ENCODE peak calls at places on chromosomes 7 and 10, in four cellular contexts. One of them, this sample, is unnamed.

GRCh38 chr10:44934416-44935200 is 23.5 kb downstream of the TMEM72 start:
- DNase-seq in K562: no peak
- DNase-seq in HepG2: no peak
- DNase-seq in WTC11: no peak
- DNase-seq in this sample: no peak

GRCh38 chr7:128417071-128417470 is 7.3 kb upstream of the IMPDH1 start:
- DNase-seq in K562: no peak
- DNase-seq in HepG2: no peak
- DNase-seq in WTC11: no peak
- DNase-seq in this sample: no peak

GRCh38 chr7:90383422-90383821 is 19.8 kb upstream of the CLDN12 start:
- DNase-seq in WTC11: no peak
- DNase-seq in K562: no peak
- DNase-seq in HepG2: no peak
- DNase-seq in this sample: no peak

GRCh38 chr10:117946525-117947070 is 100.1 kb downstream of the RAB11FIP2 start:
- DNase-seq in WTC11: no peak
- DNase-seq in HepG2: no peak
- DNase-seq in K562: no peak
- DNase-seq in this sample: no peak

GRCh38 chr10:123141791-123142700 is 5.9 kb upstream of the HMX2 start:
- DNase-seq in WTC11: peak; percentile 42
- DNase-seq in K562: no peak
- DNase-seq in HepG2: no peak
- DNase-seq in this sample: no peak

GRCh38 chr10:9745158-9745557 is 1272.5 kb upstream of the CELF2 start:
- DNase-seq in K562: no peak
- DNase-seq in WTC11: no peak
- DNase-seq in HepG2: no peak
- DNase-seq in this sample: no peak

GRCh38 chr7:47147213-47147631 is 434.7 kb downstream of the TNS3 start:
- DNase-seq in K562: no peak
- DNase-seq in HepG2: peak; percentile 86
- DNase-seq in WTC11: no peak
- DNase-seq in this sample: peak; percentile 10

GRCh38 chr7:79050592-79050991 is 402.9 kb downstream of the MAGI2 start:
- DNase-seq in WTC11: no peak
- DNase-seq in HepG2: no peak
- DNase-seq in K562: no peak
- DNase-seq in this sample: no peak

GRCh38 chr10:113540845-113541553 is 11.9 kb upstream of the HABP2 start:
- DNase-seq in K562: no peak
- DNase-seq in HepG2: peak; percentile 68
- DNase-seq in WTC11: no peak
- DNase-seq in this sample: no peak

GRCh38 chr7:101538596-101539459 is 90.3 kb downstream of the MYL10 start:
- DNase-seq in WTC11: peak; percentile 80
- DNase-seq in HepG2: peak; percentile 34
- DNase-seq in K562: peak; percentile 90
- DNase-seq in this sample: peak; percentile 90

GRCh38 chr7:26865094-26865388 is 651 bp upstream of the SKAP2 start:
- DNase-seq in WTC11: peak; percentile 67
- DNase-seq in K562: peak; percentile 66
- DNase-seq in HepG2: no peak
- DNase-seq in this sample: no peak

GRCh38 chr10:102065561-102066420 is 642 bp downstream of the HPS6 start:
- DNase-seq in WTC11: peak; percentile 57
- DNase-seq in HepG2: no peak
- DNase-seq in K562: no peak
- DNase-seq in this sample: peak; percentile 48

GRCh38 chr10:97075961-97076525 is 109.7 kb downstream of the SLIT1 start:
- DNase-seq in K562: no peak
- DNase-seq in HepG2: no peak
- DNase-seq in WTC11: no peak
- DNase-seq in this sample: no peak

GRCh38 chr7:43303740-43304241 is 191.3 kb downstream of the HECW1 start:
- DNase-seq in K562: no peak
- DNase-seq in HepG2: no peak
- DNase-seq in WTC11: no peak
- DNase-seq in this sample: no peak

GRCh38 chr10:86165666-86166065 is 200.9 kb downstream of the GRID1 start:
- DNase-seq in K562: no peak
- DNase-seq in HepG2: no peak
- DNase-seq in WTC11: no peak
- DNase-seq in this sample: no peak

GRCh38 chr10:105188737-105189463 is 547.8 kb downstream of the SORCS3 start:
- DNase-seq in K562: no peak
- DNase-seq in HepG2: peak; percentile 9
- DNase-seq in WTC11: no peak
- DNase-seq in this sample: peak; percentile 0

GRCh38 chr7:26090927-26091519 is 61.0 kb upstream of the NFE2L3 start:
- DNase-seq in K562: peak; percentile 29
- DNase-seq in HepG2: peak; percentile 54
- DNase-seq in WTC11: no peak
- DNase-seq in this sample: peak; percentile 64

GRCh38 chr10:36666451-36666850 is 458.9 kb upstream of the ANKRD30A start:
- DNase-seq in HepG2: no peak
- DNase-seq in WTC11: no peak
- DNase-seq in K562: no peak
- DNase-seq in this sample: no peak

GRCh38 chr10:8060010-8060703 is 5.7 kb downstream of the GATA3 start:
- DNase-seq in K562: no peak
- DNase-seq in WTC11: no peak
- DNase-seq in HepG2: no peak
- DNase-seq in this sample: no peak

GRCh38 chr7:16587785-16588184 is 57.8 kb downstream of the ANKMY2 start:
- DNase-seq in K562: no peak
- DNase-seq in HepG2: no peak
- DNase-seq in WTC11: no peak
- DNase-seq in this sample: no peak

GRCh38 chr10:97718178-97718577 is 4.6 kb downstream of the MARVELD1 start:
- DNase-seq in HepG2: no peak
- DNase-seq in WTC11: no peak
- DNase-seq in K562: no peak
- DNase-seq in this sample: no peak

GRCh38 chr7:70618020-70618551 is 513.9 kb upstream of the GALNT17 start:
- DNase-seq in K562: no peak
- DNase-seq in HepG2: no peak
- DNase-seq in WTC11: no peak
- DNase-seq in this sample: no peak

GRCh38 chr10:19801369-19801768 is 14.9 kb upstream of the PLXDC2 start:
- DNase-seq in HepG2: no peak
- DNase-seq in K562: no peak
- DNase-seq in WTC11: no peak
- DNase-seq in this sample: no peak

GRCh38 chr7:113955157-113955556 is 36.3 kb upstream of the PPP1R3A start:
- DNase-seq in WTC11: no peak
- DNase-seq in HepG2: no peak
- DNase-seq in K562: no peak
- DNase-seq in this sample: no peak

GRCh38 chr7:132771301-132771730 is 195.0 kb upstream of the PLXNA4 start:
- DNase-seq in K562: no peak
- DNase-seq in WTC11: no peak
- DNase-seq in HepG2: no peak
- DNase-seq in this sample: no peak
- TF ChIP-seq NR3C1 in K562: no peak
- TF ChIP-seq NR3C1 in WTC11: no peak
- TF ChIP-seq NR3C1 in HepG2: no peak
- TF ChIP-seq NR3C1 in this sample: no peak

DNA sequence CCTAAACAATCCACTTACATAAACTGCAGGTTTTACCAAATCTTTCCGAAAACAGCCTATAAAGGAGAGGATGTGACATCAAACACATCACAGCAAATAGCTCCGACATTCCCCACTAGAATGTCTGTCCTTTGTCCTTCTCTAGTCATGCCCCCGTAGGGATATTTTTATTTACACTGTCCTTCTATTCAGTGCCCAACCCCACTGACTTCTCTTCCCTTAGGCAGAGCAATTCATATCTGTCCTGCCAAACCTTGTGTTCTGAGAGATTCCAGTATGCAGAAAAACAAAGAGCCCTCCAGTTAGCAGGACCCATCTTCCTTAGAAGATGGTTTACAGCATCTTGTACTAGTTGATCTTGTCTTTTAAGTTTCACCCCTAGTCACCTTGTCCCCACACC is 5.4 kb upstream of the GLI3 start:
- DNase-seq in HepG2: no peak
- DNase-seq in K562: no peak
- DNase-seq in WTC11: no peak
- DNase-seq in this sample: no peak
- TF ChIP-seq NR3C1 in HepG2: no peak
- TF ChIP-seq NR3C1 in K562: no peak
- TF ChIP-seq NR3C1 in WTC11: no peak
- TF ChIP-seq NR3C1 in this sample: no peak

GRCh38 chr7:69076566-69076965 is 521.7 kb upstream of the AUTS2 start:
- DNase-seq in K562: no peak
- DNase-seq in WTC11: no peak
- DNase-seq in HepG2: no peak
- DNase-seq in this sample: no peak

GRCh38 chr7:69078997-69079769 is 519.1 kb upstream of the AUTS2 start:
- DNase-seq in K562: no peak
- DNase-seq in HepG2: no peak
- DNase-seq in WTC11: no peak
- DNase-seq in this sample: no peak
- TF ChIP-seq NR3C1 in K562: no peak
- TF ChIP-seq NR3C1 in HepG2: no peak
- TF ChIP-seq NR3C1 in WTC11: no peak
- TF ChIP-seq NR3C1 in this sample: no peak

DNA sequence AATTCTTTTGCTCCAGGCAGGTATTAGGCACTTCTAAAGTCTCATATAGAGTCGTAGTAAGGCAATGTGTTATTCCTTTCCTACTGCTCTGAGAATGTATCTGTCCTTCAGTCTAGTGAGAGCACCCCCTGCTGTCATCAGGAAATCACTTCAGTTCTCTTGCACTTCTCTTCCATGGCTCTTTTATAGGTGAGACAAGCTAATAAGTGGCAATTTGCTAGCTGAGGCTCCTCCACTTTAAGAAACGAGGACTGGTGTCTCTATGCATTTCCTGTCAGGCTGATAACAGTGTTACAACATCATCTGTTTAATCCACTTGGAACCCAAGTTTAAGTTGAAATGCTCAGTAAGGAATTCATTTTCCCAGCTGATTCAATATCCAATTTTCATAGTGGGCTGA is 350.6 kb downstream of the TFEC start:
- DNase-seq in HepG2: peak; percentile 58
- DNase-seq in K562: no peak
- DNase-seq in WTC11: peak; percentile 34
- DNase-seq in this sample: no peak
- TF ChIP-seq NR3C1 in HepG2: no peak
- TF ChIP-seq NR3C1 in K562: no peak
- TF ChIP-seq NR3C1 in WTC11: no peak
- TF ChIP-seq NR3C1 in this sample: no peak

DNA sequence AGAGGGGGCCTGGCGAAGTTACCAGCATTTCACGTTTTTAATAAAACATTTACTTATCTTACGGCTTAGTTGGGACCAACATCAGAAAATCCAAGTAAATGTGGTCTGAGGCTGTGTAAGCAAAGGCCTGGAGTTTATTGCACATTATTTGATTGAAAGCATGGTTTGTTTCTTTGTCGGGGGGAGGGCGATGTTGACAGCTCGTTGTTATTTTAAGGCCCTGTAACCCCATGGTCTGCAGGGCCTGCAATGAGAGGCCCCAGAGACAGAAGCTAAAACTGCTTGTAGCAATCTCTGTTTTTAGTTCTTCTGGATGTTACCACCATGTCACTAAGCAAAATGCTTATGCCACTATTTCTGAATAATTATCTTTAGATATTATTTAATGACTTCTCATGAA is 88.9 kb downstream of the MYOF start:
- DNase-seq in K562: no peak
- DNase-seq in HepG2: no peak
- DNase-seq in WTC11: no peak
- DNase-seq in this sample: no peak
- TF ChIP-seq NR3C1 in K562: no peak
- TF ChIP-seq NR3C1 in HepG2: no peak
- TF ChIP-seq NR3C1 in WTC11: no peak
- TF ChIP-seq NR3C1 in this sample: no peak

GRCh38 chr10:68107651-68108449 is 1.4 kb upstream of the MYPN start:
- DNase-seq in K562: no peak
- DNase-seq in HepG2: no peak
- DNase-seq in WTC11: no peak
- DNase-seq in this sample: no peak

GRCh38 chr10:68110027-68110426 is 739 bp downstream of the MYPN start:
- DNase-seq in K562: no peak
- DNase-seq in WTC11: no peak
- DNase-seq in HepG2: no peak
- DNase-seq in this sample: no peak

GRCh38 chr10:68111580-68111979 is 2.3 kb downstream of the MYPN start:
- DNase-seq in HepG2: no peak
- DNase-seq in K562: no peak
- DNase-seq in WTC11: no peak
- DNase-seq in this sample: no peak

GRCh38 chr10:68106656-68107055 is 2.6 kb upstream of the MYPN start:
- DNase-seq in HepG2: no peak
- DNase-seq in K562: no peak
- DNase-seq in WTC11: no peak
- DNase-seq in this sample: no peak

GRCh38 chr10:68109312-68109711 is at the start of gene MYPN:
- DNase-seq in WTC11: no peak
- DNase-seq in K562: no peak
- DNase-seq in HepG2: no peak
- DNase-seq in this sample: no peak
- TF ChIP-seq NR3C1 in WTC11: no peak
- TF ChIP-seq NR3C1 in K562: no peak
- TF ChIP-seq NR3C1 in HepG2: no peak
- TF ChIP-seq NR3C1 in this sample: no peak

GRCh38 chr10:80694930-80695329 is 157.2 kb downstream of the SH2D4B start:
- DNase-seq in K562: no peak
- DNase-seq in WTC11: no peak
- DNase-seq in HepG2: no peak
- DNase-seq in this sample: no peak
- TF ChIP-seq NR3C1 in K562: no peak
- TF ChIP-seq NR3C1 in WTC11: no peak
- TF ChIP-seq NR3C1 in HepG2: no peak
- TF ChIP-seq NR3C1 in this sample: no peak

DNA sequence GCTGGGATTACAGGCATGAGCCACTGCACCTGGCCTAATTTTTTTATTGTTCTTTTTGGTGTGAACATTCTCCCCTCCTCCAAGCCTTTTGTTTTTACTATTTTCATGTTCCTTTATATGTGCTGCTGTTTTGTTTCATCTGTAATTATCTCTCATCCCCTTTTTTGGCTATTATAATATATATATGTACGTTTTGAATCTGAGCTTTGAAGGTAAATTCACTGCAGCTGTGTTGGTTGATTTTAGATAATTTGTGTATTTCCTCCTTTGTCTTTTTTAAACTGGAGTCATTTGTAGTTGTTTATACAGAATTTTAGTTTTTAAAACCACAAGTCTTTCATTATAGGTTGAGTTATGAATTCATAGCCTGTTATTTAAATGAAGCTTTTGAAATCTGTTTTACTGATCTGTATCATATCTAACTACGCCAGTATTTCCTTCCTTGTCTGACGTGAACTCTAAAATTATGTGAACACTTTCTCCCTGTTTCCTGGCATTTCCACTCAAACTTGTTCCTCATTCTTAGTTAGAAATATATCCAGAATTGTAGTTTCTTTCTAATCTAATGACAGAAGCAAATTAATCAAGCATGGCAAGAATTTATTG is 54.9 kb downstream of the PTEN start:
- DNase-seq in HepG2: no peak
- DNase-seq in WTC11: no peak
- DNase-seq in K562: no peak
- DNase-seq in this sample: no peak
- TF ChIP-seq NR3C1 in HepG2: no peak
- TF ChIP-seq NR3C1 in WTC11: no peak
- TF ChIP-seq NR3C1 in K562: no peak
- TF ChIP-seq NR3C1 in this sample: no peak